ENCODE peak calls at places on chromosomes 2 and 18, in seven cellular contexts. One of them, this sample, is unnamed.

GRCh38 chr2:103003750-103004250 is 242.0 kb downstream of the TMEM182 start:
- DNase-seq in ovary: no peak
- DNase-seq in fibroblast of mammary gland: no peak
- DNase-seq in NCI-H774: no peak
- DNase-seq in activated T-cell treated with anti-CD3 and anti-CD28 coated beads for 48 hours: no peak
- DNase-seq in HEK293T: no peak
- DNase-seq in iPS DF 19.7: no peak
- DNase-seq in this sample: no peak

GRCh38 chr2:201116959-201117734 is 1.2 kb downstream of the CFLAR start:
- DNase-seq in iPS DF 19.7: no peak
- DNase-seq in activated T-cell treated with anti-CD3 and anti-CD28 coated beads for 48 hours: no peak
- DNase-seq in fibroblast of mammary gland: peak
- DNase-seq in ovary: no peak
- DNase-seq in NCI-H774: no peak
- DNase-seq in HEK293T: peak
- DNase-seq in this sample: peak

GRCh38 chr2:158529379-158530110 is 72.8 kb downstream of the PKP4 start:
- DNase-seq in fibroblast of mammary gland: peak
- DNase-seq in activated T-cell treated with anti-CD3 and anti-CD28 coated beads for 48 hours: no peak
- DNase-seq in ovary: no peak
- DNase-seq in HEK293T: no peak
- DNase-seq in NCI-H774: no peak
- DNase-seq in iPS DF 19.7: no peak
- DNase-seq in this sample: no peak

GRCh38 chr2:127128508-127128907 is 21.6 kb upstream of the BIN1 start:
- DNase-seq in fibroblast of mammary gland: no peak
- DNase-seq in NCI-H774: peak
- DNase-seq in ovary: no peak
- DNase-seq in HEK293T: peak
- DNase-seq in activated T-cell treated with anti-CD3 and anti-CD28 coated beads for 48 hours: no peak
- DNase-seq in iPS DF 19.7: peak
- DNase-seq in this sample: no peak

GRCh38 chr2:102043560-102043959 is 51.8 kb downstream of the IL1R2 start:
- DNase-seq in HEK293T: no peak
- DNase-seq in ovary: no peak
- DNase-seq in NCI-H774: no peak
- DNase-seq in activated T-cell treated with anti-CD3 and anti-CD28 coated beads for 48 hours: no peak
- DNase-seq in iPS DF 19.7: no peak
- DNase-seq in fibroblast of mammary gland: no peak
- DNase-seq in this sample: no peak

GRCh38 chr2:45237850-45238542 is 228.7 kb upstream of the SIX2 start:
- DNase-seq in ovary: no peak
- DNase-seq in HEK293T: no peak
- DNase-seq in iPS DF 19.7: no peak
- DNase-seq in NCI-H774: no peak
- DNase-seq in activated T-cell treated with anti-CD3 and anti-CD28 coated beads for 48 hours: peak
- DNase-seq in fibroblast of mammary gland: peak
- DNase-seq in this sample: peak

GRCh38 chr2:160210599-160211138 is 10.6 kb upstream of the ITGB6 start:
- DNase-seq in iPS DF 19.7: peak
- DNase-seq in HEK293T: peak
- DNase-seq in NCI-H774: no peak
- DNase-seq in activated T-cell treated with anti-CD3 and anti-CD28 coated beads for 48 hours: peak
- DNase-seq in fibroblast of mammary gland: peak
- DNase-seq in ovary: peak
- DNase-seq in this sample: peak

GRCh38 chr2:227655454-227655853 is 11.2 kb upstream of the SCYGR5 start:
- DNase-seq in NCI-H774: no peak
- DNase-seq in HEK293T: no peak
- DNase-seq in fibroblast of mammary gland: peak
- DNase-seq in ovary: no peak
- DNase-seq in activated T-cell treated with anti-CD3 and anti-CD28 coated beads for 48 hours: no peak
- DNase-seq in iPS DF 19.7: no peak
- DNase-seq in this sample: peak

GRCh38 chr2:98432145-98432544 is 12.5 kb upstream of the INPP4A start:
- DNase-seq in iPS DF 19.7: no peak
- DNase-seq in ovary: no peak
- DNase-seq in activated T-cell treated with anti-CD3 and anti-CD28 coated beads for 48 hours: no peak
- DNase-seq in HEK293T: no peak
- DNase-seq in fibroblast of mammary gland: no peak
- DNase-seq in NCI-H774: no peak
- DNase-seq in this sample: no peak

GRCh38 chr2:115560671-115561070 is 1118.2 kb downstream of the DPP10 start:
- DNase-seq in NCI-H774: no peak
- DNase-seq in ovary: no peak
- DNase-seq in HEK293T: no peak
- DNase-seq in iPS DF 19.7: no peak
- DNase-seq in fibroblast of mammary gland: no peak
- DNase-seq in activated T-cell treated with anti-CD3 and anti-CD28 coated beads for 48 hours: no peak
- DNase-seq in this sample: peak

GRCh38 chr2:204638795-204639194 is 93.5 kb downstream of the PARD3B start:
- DNase-seq in HEK293T: no peak
- DNase-seq in activated T-cell treated with anti-CD3 and anti-CD28 coated beads for 48 hours: no peak
- DNase-seq in ovary: no peak
- DNase-seq in NCI-H774: no peak
- DNase-seq in iPS DF 19.7: no peak
- DNase-seq in fibroblast of mammary gland: no peak
- DNase-seq in this sample: no peak

GRCh38 chr2:120867290-120868231 is 131.9 kb downstream of the GLI2 start:
- DNase-seq in iPS DF 19.7: no peak
- DNase-seq in NCI-H774: no peak
- DNase-seq in activated T-cell treated with anti-CD3 and anti-CD28 coated beads for 48 hours: no peak
- DNase-seq in ovary: peak
- DNase-seq in HEK293T: no peak
- DNase-seq in fibroblast of mammary gland: peak
- DNase-seq in this sample: peak

GRCh38 chr2:38073211-38074005 is 2.5 kb downstream of the CYP1B1 start:
- DNase-seq in activated T-cell treated with anti-CD3 and anti-CD28 coated beads for 48 hours: no peak
- DNase-seq in iPS DF 19.7: no peak
- DNase-seq in HEK293T: no peak
- DNase-seq in ovary: no peak
- DNase-seq in fibroblast of mammary gland: peak
- DNase-seq in NCI-H774: no peak
- DNase-seq in this sample: no peak

GRCh38 chr18:22509423-22509822 is 91.7 kb upstream of the CTAGE1 start:
- DNase-seq in fibroblast of mammary gland: no peak
- DNase-seq in ovary: no peak
- DNase-seq in NCI-H774: no peak
- DNase-seq in activated T-cell treated with anti-CD3 and anti-CD28 coated beads for 48 hours: no peak
- DNase-seq in iPS DF 19.7: no peak
- DNase-seq in HEK293T: no peak
- DNase-seq in this sample: no peak

GRCh38 chr2:213187833-213188532 is 36.6 kb upstream of the IKZF2 start:
- DNase-seq in NCI-H774: no peak
- DNase-seq in fibroblast of mammary gland: no peak
- DNase-seq in activated T-cell treated with anti-CD3 and anti-CD28 coated beads for 48 hours: no peak
- DNase-seq in iPS DF 19.7: peak
- DNase-seq in ovary: no peak
- DNase-seq in HEK293T: no peak
- DNase-seq in this sample: peak

GRCh38 chr2:196171946-196172345 is 568 bp upstream of the STK17B start:
- DNase-seq in iPS DF 19.7: no peak
- DNase-seq in NCI-H774: no peak
- DNase-seq in ovary: no peak
- DNase-seq in fibroblast of mammary gland: no peak
- DNase-seq in activated T-cell treated with anti-CD3 and anti-CD28 coated beads for 48 hours: no peak
- DNase-seq in HEK293T: peak
- DNase-seq in this sample: no peak